ENCODE peak calls at places on chromosomes 7 and 10, in seven cellular contexts. H is K562, I is upper lobe of left lung, Q is SK-N-SH, K is stomach, G is Panc1, M is HCT116. J is an unnamed sample.

GRCh38 chr10:98460837-98461499 is 14.2 kb upstream of the HPS1 start:
- DNase-seq in I (peak; percentile 41), G (peak; percentile 84), H (peak; percentile 92), Q (peak; percentile 83), M (peak; percentile 75), K (peak; percentile 53), J (no peak)

GRCh38 chr10:12501324-12501723 is 152.0 kb downstream of the CAMK1D start:
- DNase-seq in I (peak; percentile 10), H (no peak), Q (no peak), K (peak; percentile 9), G (no peak), M (no peak), J (peak; percentile 49)

GRCh38 chr10:8037941-8038894 is 16.3 kb upstream of the GATA3 start:
- DNase-seq in Q (no peak), K (no peak), I (no peak), M (no peak), G (no peak), H (no peak), J (no peak)

GRCh38 chr7:105036217-105037168 is 22.5 kb downstream of the KMT2E start:
- DNase-seq in G (no peak), Q (no peak), I (no peak), K (no peak), H (no peak), M (no peak), J (no peak)

GRCh38 chr10:114876602-114877300 is 55.2 kb downstream of the FHIP2A start:
- DNase-seq in M (peak; percentile 74), I (peak; percentile 67), Q (peak; percentile 80), H (peak; percentile 73), G (no peak), K (peak; percentile 62), J (no peak)

GRCh38 chr7:16847381-16847860 is 34.4 kb downstream of the AGR3 start:
- DNase-seq in K (peak; percentile 77), M (no peak), H (peak; percentile 33), Q (no peak), G (peak; percentile 89), I (peak; percentile 83), J (no peak)

GRCh38 chr7:2918406-2918805 is 74.3 kb upstream of the GNA12 start:
- DNase-seq in Q (no peak), G (no peak), H (no peak), I (no peak), K (no peak), M (no peak), J (no peak)

GRCh38 chr10:132646443-132647097 is 109.0 kb downstream of the INPP5A start:
- DNase-seq in H (no peak), I (no peak), M (no peak), G (no peak), Q (no peak), K (no peak), J (no peak)

GRCh38 chr10:108783897-108784296 is 1139.4 kb downstream of the XPNPEP1 start:
- DNase-seq in M (peak; percentile 39), Q (peak; percentile 1), H (peak; percentile 44), G (peak; percentile 10), I (peak; percentile 31), K (peak; percentile 30), J (no peak)

GRCh38 chr10:68559872-68560200 is 301 bp upstream of the TET1 start:
- DNase-seq in H (no peak), M (peak; percentile 8), K (no peak), G (no peak), I (no peak), Q (no peak), J (no peak)

GRCh38 chr10:683448-684071 is 5.9 kb downstream of the DIP2C start:
- DNase-seq in G (peak; percentile 58), H (peak; percentile 8), K (no peak), M (peak; percentile 50), Q (peak; percentile 86), I (no peak), J (peak; percentile 90)

GRCh38 chr7:76267835-76268183 is 34.7 kb upstream of the HSPB1 start:
- DNase-seq in H (no peak), G (no peak), M (no peak), K (no peak), Q (no peak), I (no peak), J (no peak)

GRCh38 chr7:47247132-47247531 is 334.8 kb downstream of the TNS3 start:
- DNase-seq in G (no peak), K (no peak), I (no peak), Q (no peak), M (no peak), H (no peak), J (no peak)

GRCh38 chr7:85000973-85001372 is 185.9 kb downstream of the SEMA3D start:
- DNase-seq in G (no peak), I (no peak), M (no peak), Q (no peak), H (no peak), K (no peak), J (no peak)

GRCh38 chr7:110347091-110347490 is 743.8 kb upstream of the LRRN3 start:
- DNase-seq in K (no peak), H (no peak), M (no peak), G (no peak), I (no peak), Q (no peak), J (no peak)

DNA sequence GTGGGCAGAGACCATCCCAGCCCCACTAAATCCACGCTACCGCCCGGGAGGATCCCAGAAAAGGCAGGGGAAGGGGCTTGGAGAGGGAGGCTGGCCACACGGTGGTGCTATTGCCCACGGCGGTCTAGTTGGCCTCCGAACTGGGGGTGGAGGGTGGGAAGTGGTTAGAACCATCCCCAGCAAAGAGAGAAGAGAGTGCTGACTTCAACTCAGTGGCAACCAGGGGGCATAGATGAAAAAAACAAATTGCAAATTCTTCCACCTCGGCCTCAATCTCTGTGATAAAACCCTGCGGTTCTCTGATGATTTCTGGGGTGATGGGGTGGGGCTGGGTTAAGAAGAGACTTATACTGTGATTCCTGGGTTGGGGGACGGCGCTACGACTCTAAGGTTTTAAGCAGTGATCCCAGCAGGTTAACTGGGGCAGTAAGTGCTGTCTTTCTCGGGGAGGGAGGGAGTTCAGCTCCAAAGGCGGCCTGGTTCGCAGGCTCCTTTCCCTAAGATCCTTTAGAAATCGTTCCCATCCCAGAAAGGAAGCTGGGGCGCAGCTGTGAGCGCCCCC is 154.5 kb upstream of the LYZL2 start:
- DNase-seq in K (peak; percentile 79), Q (peak; percentile 95), H (peak; percentile 65), I (peak; percentile 84), M (peak; percentile 19), G (peak; percentile 42), J (no peak)
- TF ChIP-seq POLR2AphosphoS5 in K (no peak), Q (no peak), H (no peak), I (no peak), M (no peak), G (no peak), J (peak; percentile 14)

DNA sequence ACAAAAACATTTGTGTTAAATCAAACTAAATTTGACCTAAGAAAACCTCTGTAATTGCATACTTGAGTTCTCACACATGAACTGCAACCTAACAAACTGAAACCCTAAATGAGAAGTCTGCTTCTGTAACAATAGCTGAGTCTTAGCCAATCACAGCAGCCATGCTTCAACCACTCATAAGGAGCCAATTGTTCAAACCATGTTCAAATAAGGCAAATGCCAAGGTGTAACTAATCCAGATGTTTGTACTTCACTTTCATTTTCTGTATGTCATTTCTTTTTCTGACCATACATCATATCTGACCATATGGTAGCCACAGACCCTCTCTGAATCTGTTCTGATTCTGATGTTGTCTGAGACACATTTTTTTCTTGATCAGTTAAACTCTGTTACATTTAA is 47.5 kb upstream of the ANTXRL start:
- DNase-seq in K (no peak), Q (no peak), I (no peak), H (no peak), G (no peak), M (no peak), J (no peak)
- H3K27ac ChIP-seq in K (no peak overlapping the region), Q (no peak overlapping the region), I (no peak overlapping the region), H (no peak overlapping the region), G (no peak overlapping the region), M (no peak overlapping the region), J (no peak overlapping the region)

GRCh38 chr7:122073635-122074034 is 70.4 kb downstream of the AASS start:
- DNase-seq in K (no peak), G (no peak), Q (no peak), M (no peak), I (no peak), H (no peak), J (no peak)
- TF ChIP-seq POLR2AphosphoS5 in K (no peak), G (no peak), Q (no peak), M (no peak), I (no peak), H (no peak), J (no peak)

GRCh38 chr7:73899731-73900142 is 38.8 kb downstream of the TMEM270 start:
- DNase-seq in H (no peak), K (peak; percentile 35), G (no peak), Q (no peak), I (no peak), M (no peak), J (no peak)
- H3K27ac ChIP-seq in H (no peak overlapping the region), K (no peak overlapping the region), G (no peak overlapping the region), Q (peak overlapping the region; percentile 96), I (peak overlapping the region; percentile 64), M (no peak overlapping the region), J (peak overlapping the region; percentile 77)

GRCh38 chr7:131950758-131951157 is 394.3 kb upstream of the PODXL start:
- DNase-seq in G (no peak), Q (no peak), H (no peak), K (no peak), M (no peak), I (no peak), J (no peak)
- TF ChIP-seq POLR2AphosphoS5 in G (no peak), Q (no peak), H (no peak), K (no peak), M (no peak), I (no peak), J (no peak)

GRCh38 chr7:139674752-139675126 is 103.1 kb downstream of the HIPK2 start:
- DNase-seq in M (no peak), G (no peak), K (no peak), Q (no peak), H (no peak), I (no peak), J (no peak)
- H3K27ac ChIP-seq in M (no peak overlapping the region), G (no peak overlapping the region), K (no peak overlapping the region), Q (no peak overlapping the region), H (no peak overlapping the region), I (no peak overlapping the region), J (no peak overlapping the region)

GRCh38 chr7:130843703-130844102 is 109.7 kb upstream of the KLF14 start:
- DNase-seq in I (no peak), G (no peak), H (no peak), K (no peak), M (no peak), Q (no peak), J (no peak)

GRCh38 chr7:130840599-130840998 is 106.6 kb upstream of the KLF14 start:
- DNase-seq in H (no peak), I (no peak), G (no peak), Q (no peak), M (no peak), K (no peak), J (no peak)

GRCh38 chr7:130841416-130841815 is 107.4 kb upstream of the KLF14 start:
- DNase-seq in I (no peak), K (no peak), H (no peak), M (no peak), G (no peak), Q (no peak), J (no peak)

GRCh38 chr7:130838738-130839137 is 104.7 kb upstream of the KLF14 start:
- DNase-seq in M (peak; percentile 91), G (peak; percentile 92), I (no peak), K (no peak), Q (no peak), H (no peak), J (no peak)
- TF ChIP-seq POLR2AphosphoS5 in M (peak; percentile 83), G (no peak), I (no peak), K (peak; percentile 52), Q (peak; percentile 95), H (no peak), J (peak; percentile 30)

J was measured in vagina.